ENCODE peak calls at places on chromosomes 13 and 19, in nine cellular contexts. One of them, this sample, is unnamed.

GRCh38 chr19:2577722-2578335 is 101.9 kb downstream of the GADD45B start:
- DNase-seq in foreskin fibroblast: peak
- DNase-seq in activated T-cell treated with anti-CD3 and anti-CD28 coated beads for 1 hour: no peak
- DNase-seq in progenitor cell of endocrine pancreas: no peak
- DNase-seq in frontal cortex: no peak
- DNase-seq in EL: no peak
- DNase-seq in thoracic aorta: no peak
- DNase-seq in Caco-2: no peak
- DNase-seq in activated naive CD4-positive, alpha-beta T cell: no peak
- DNase-seq in this sample: no peak

GRCh38 chr19:7533925-7534480 is 1.5 kb upstream of the PNPLA6 start:
- DNase-seq in foreskin fibroblast: peak
- DNase-seq in activated T-cell treated with anti-CD3 and anti-CD28 coated beads for 1 hour: peak
- DNase-seq in progenitor cell of endocrine pancreas: peak
- DNase-seq in frontal cortex: peak
- DNase-seq in EL: peak
- DNase-seq in thoracic aorta: peak
- DNase-seq in Caco-2: peak
- DNase-seq in activated naive CD4-positive, alpha-beta T cell: peak
- DNase-seq in this sample: peak

GRCh38 chr13:99278843-99279242 is 20.7 kb upstream of the GPR18 start:
- DNase-seq in foreskin fibroblast: no peak
- DNase-seq in activated T-cell treated with anti-CD3 and anti-CD28 coated beads for 1 hour: no peak
- DNase-seq in progenitor cell of endocrine pancreas: no peak
- DNase-seq in frontal cortex: no peak
- DNase-seq in EL: no peak
- DNase-seq in thoracic aorta: no peak
- DNase-seq in Caco-2: no peak
- DNase-seq in activated naive CD4-positive, alpha-beta T cell: no peak
- DNase-seq in this sample: no peak

GRCh38 chr13:21060063-21060826 is 1.1 kb downstream of the LATS2 start:
- DNase-seq in foreskin fibroblast: peak
- DNase-seq in activated T-cell treated with anti-CD3 and anti-CD28 coated beads for 1 hour: no peak
- DNase-seq in progenitor cell of endocrine pancreas: peak
- DNase-seq in frontal cortex: peak
- DNase-seq in EL: peak
- DNase-seq in thoracic aorta: no peak
- DNase-seq in Caco-2: peak
- DNase-seq in activated naive CD4-positive, alpha-beta T cell: no peak
- DNase-seq in this sample: peak

GRCh38 chr13:27170521-27171243 is 929 bp downstream of the USP12 start:
- DNase-seq in foreskin fibroblast: peak
- DNase-seq in activated T-cell treated with anti-CD3 and anti-CD28 coated beads for 1 hour: peak
- DNase-seq in progenitor cell of endocrine pancreas: peak
- DNase-seq in frontal cortex: peak
- DNase-seq in EL: peak
- DNase-seq in thoracic aorta: no peak
- DNase-seq in Caco-2: peak
- DNase-seq in activated naive CD4-positive, alpha-beta T cell: peak
- DNase-seq in this sample: peak

GRCh38 chr13:75362026-75362425 is 119.9 kb downstream of the TBC1D4 start:
- DNase-seq in foreskin fibroblast: no peak
- DNase-seq in activated T-cell treated with anti-CD3 and anti-CD28 coated beads for 1 hour: no peak
- DNase-seq in progenitor cell of endocrine pancreas: no peak
- DNase-seq in frontal cortex: no peak
- DNase-seq in EL: no peak
- DNase-seq in thoracic aorta: no peak
- DNase-seq in Caco-2: no peak
- DNase-seq in activated naive CD4-positive, alpha-beta T cell: no peak
- DNase-seq in this sample: no peak

GRCh38 chr13:77565635-77566034 is 30.1 kb downstream of the SCEL start:
- DNase-seq in foreskin fibroblast: peak
- DNase-seq in activated T-cell treated with anti-CD3 and anti-CD28 coated beads for 1 hour: no peak
- DNase-seq in progenitor cell of endocrine pancreas: no peak
- DNase-seq in frontal cortex: no peak
- DNase-seq in EL: peak
- DNase-seq in thoracic aorta: no peak
- DNase-seq in Caco-2: no peak
- DNase-seq in activated naive CD4-positive, alpha-beta T cell: no peak
- DNase-seq in this sample: no peak

GRCh38 chr19:32098953-32099352 is 246.5 kb upstream of the ZNF507 start:
- DNase-seq in foreskin fibroblast: no peak
- DNase-seq in activated T-cell treated with anti-CD3 and anti-CD28 coated beads for 1 hour: no peak
- DNase-seq in progenitor cell of endocrine pancreas: no peak
- DNase-seq in frontal cortex: no peak
- DNase-seq in EL: no peak
- DNase-seq in thoracic aorta: no peak
- DNase-seq in Caco-2: no peak
- DNase-seq in activated naive CD4-positive, alpha-beta T cell: no peak
- DNase-seq in this sample: no peak

GRCh38 chr19:37874784-37875183 is 31.6 kb downstream of the WDR87 start:
- DNase-seq in foreskin fibroblast: no peak
- DNase-seq in activated T-cell treated with anti-CD3 and anti-CD28 coated beads for 1 hour: no peak
- DNase-seq in progenitor cell of endocrine pancreas: no peak
- DNase-seq in frontal cortex: no peak
- DNase-seq in EL: no peak
- DNase-seq in thoracic aorta: no peak
- DNase-seq in Caco-2: no peak
- DNase-seq in activated naive CD4-positive, alpha-beta T cell: no peak
- DNase-seq in this sample: no peak

GRCh38 chr13:113049521-113049941 is 56.1 kb upstream of the F7 start:
- DNase-seq in foreskin fibroblast: peak
- DNase-seq in activated T-cell treated with anti-CD3 and anti-CD28 coated beads for 1 hour: no peak
- DNase-seq in progenitor cell of endocrine pancreas: no peak
- DNase-seq in frontal cortex: no peak
- DNase-seq in EL: no peak
- DNase-seq in thoracic aorta: no peak
- DNase-seq in Caco-2: no peak
- DNase-seq in activated naive CD4-positive, alpha-beta T cell: no peak
- DNase-seq in this sample: no peak

GRCh38 chr19:50695251-50696064 is 24.1 kb downstream of the SHANK1 start:
- DNase-seq in foreskin fibroblast: peak
- DNase-seq in activated T-cell treated with anti-CD3 and anti-CD28 coated beads for 1 hour: no peak
- DNase-seq in progenitor cell of endocrine pancreas: peak
- DNase-seq in frontal cortex: peak
- DNase-seq in EL: no peak
- DNase-seq in thoracic aorta: no peak
- DNase-seq in Caco-2: no peak
- DNase-seq in activated naive CD4-positive, alpha-beta T cell: peak
- DNase-seq in this sample: no peak

GRCh38 chr19:13164370-13165090 is 14.3 kb downstream of the IER2 start:
- DNase-seq in foreskin fibroblast: peak
- DNase-seq in activated T-cell treated with anti-CD3 and anti-CD28 coated beads for 1 hour: no peak
- DNase-seq in progenitor cell of endocrine pancreas: peak
- DNase-seq in frontal cortex: no peak
- DNase-seq in EL: peak
- DNase-seq in thoracic aorta: no peak
- DNase-seq in Caco-2: peak
- DNase-seq in activated naive CD4-positive, alpha-beta T cell: peak
- DNase-seq in this sample: peak

GRCh38 chr19:49427855-49428546 is 2.8 kb downstream of the GFY start:
- DNase-seq in foreskin fibroblast: peak
- DNase-seq in activated T-cell treated with anti-CD3 and anti-CD28 coated beads for 1 hour: no peak
- DNase-seq in progenitor cell of endocrine pancreas: no peak
- DNase-seq in frontal cortex: no peak
- DNase-seq in EL: no peak
- DNase-seq in thoracic aorta: no peak
- DNase-seq in Caco-2: no peak
- DNase-seq in activated naive CD4-positive, alpha-beta T cell: peak
- DNase-seq in this sample: no peak

This sample was measured in activated gamma-delta T cell.